ENCODE peak calls at places on chromosomes 11 and 22, in four cellular contexts. I is HepG2, X is K562, V is H1. Y is an unnamed sample.

GRCh38 chr22:44827666-44828065 is 75.3 kb downstream of the ARHGAP8 start:
- DNase-seq in I (no peak), X (no peak), V (no peak), Y (no peak)

GRCh38 chr11:122319011-122319410 is 203.0 kb upstream of the BLID start:
- DNase-seq in I (no peak), X (no peak), V (no peak), Y (no peak)

GRCh38 chr11:61026121-61027031 is 54.9 kb downstream of the CD6 start:
- DNase-seq in I (no peak), X (no peak), V (no peak), Y (no peak)

GRCh38 chr11:71490731-71491390 is 36.2 kb upstream of the KRTAP5-7 start:
- DNase-seq in I (no peak), X (no peak), V (no peak), Y (no peak)

GRCh38 chr11:18046116-18046777 is at the start of gene TPH1:
- DNase-seq in I (no peak), X (peak), V (peak), Y (no peak)

GRCh38 chr11:65894034-65894591 is 3.6 kb downstream of the CCDC85B start:
- DNase-seq in I (no peak), X (no peak), V (no peak), Y (no peak)

GRCh38 chr11:65576232-65576866 is 496 bp downstream of the EHBP1L1 start:
- DNase-seq in I (no peak), X (no peak), V (no peak), Y (no peak)

GRCh38 chr11:86183694-86184093 is 60.9 kb upstream of the EED start:
- DNase-seq in I (no peak), X (peak), V (no peak), Y (no peak)

GRCh38 chr11:1782026-1782696 is 18.4 kb upstream of the CTSD start:
- DNase-seq in I (no peak), X (no peak), V (no peak), Y (no peak)

GRCh38 chr11:70471254-70471653 is 72.9 kb downstream of the CTTN start:
- DNase-seq in I (no peak), X (peak), V (peak), Y (no peak)

GRCh38 chr11:79864882-79865281 is 424.1 kb upstream of the TENM4 start:
- DNase-seq in I (no peak), X (no peak), V (no peak), Y (no peak)

GRCh38 chr11:8593935-8594909 is at the start of gene STK33:
- DNase-seq in I (peak), X (peak), V (peak), Y (no peak)

GRCh38 chr22:19853879-19854777 is 546 bp downstream of the GNB1L start:
- DNase-seq in I (no peak), X (peak), V (no peak), Y (no peak)

GRCh38 chr22:43743131-43743530 is 69.0 kb downstream of the EFCAB6 start:
- DNase-seq in I (no peak), X (peak), V (peak), Y (no peak)

DNA sequence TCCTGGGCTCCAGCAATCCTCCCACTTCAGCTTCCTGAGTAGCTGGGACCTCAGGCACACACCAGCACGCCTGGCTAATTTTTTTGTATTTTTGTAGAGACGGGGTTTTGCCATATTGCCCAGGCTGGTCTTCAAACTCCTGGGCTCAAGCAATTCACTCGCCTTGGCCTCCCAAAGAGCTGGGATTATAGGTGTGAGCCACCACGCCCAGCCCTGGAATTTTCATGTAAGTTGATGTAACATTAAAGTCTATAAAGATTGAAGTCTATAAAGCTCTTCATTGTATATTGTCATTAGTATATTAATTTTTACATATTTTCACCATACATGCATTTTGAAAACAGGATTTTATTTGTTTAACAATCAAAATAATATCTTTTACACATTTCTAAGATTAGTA is 12.5 kb upstream of the DDX17 start:
- DNase-seq in I (no peak), X (no peak), V (no peak), Y (no peak)
- TF ChIP-seq CBX5 in I (no peak), X (no peak), V (no peak), Y (no peak)

GRCh38 chr11:3642071-3642951 is 519 bp upstream of the ART5 start:
- DNase-seq in I (peak), X (peak), V (peak), Y (no peak)
- TF ChIP-seq CBX5 in I (no peak), X (no peak), V (no peak), Y (no peak)

GRCh38 chr22:40436460-40437431 is 66.4 kb downstream of the SGSM3 start:
- DNase-seq in I (peak), X (peak), V (no peak), Y (peak)
- TF ChIP-seq CBX5 in I (no peak), X (no peak), V (no peak), Y (no peak)

GRCh38 chr11:106986261-106986660 is 32.0 kb downstream of the GUCY1A2 start:
- DNase-seq in I (no peak), X (no peak), V (no peak), Y (no peak)

GRCh38 chr11:106986673-106987072 is 31.6 kb downstream of the GUCY1A2 start:
- DNase-seq in I (no peak), X (no peak), V (no peak), Y (no peak)

GRCh38 chr11:106988151-106988806 is 30.0 kb downstream of the GUCY1A2 start:
- DNase-seq in I (no peak), X (no peak), V (no peak), Y (no peak)

GRCh38 chr11:106989056-106989455 is 29.2 kb downstream of the GUCY1A2 start:
- DNase-seq in I (no peak), X (no peak), V (no peak), Y (no peak)

DNA sequence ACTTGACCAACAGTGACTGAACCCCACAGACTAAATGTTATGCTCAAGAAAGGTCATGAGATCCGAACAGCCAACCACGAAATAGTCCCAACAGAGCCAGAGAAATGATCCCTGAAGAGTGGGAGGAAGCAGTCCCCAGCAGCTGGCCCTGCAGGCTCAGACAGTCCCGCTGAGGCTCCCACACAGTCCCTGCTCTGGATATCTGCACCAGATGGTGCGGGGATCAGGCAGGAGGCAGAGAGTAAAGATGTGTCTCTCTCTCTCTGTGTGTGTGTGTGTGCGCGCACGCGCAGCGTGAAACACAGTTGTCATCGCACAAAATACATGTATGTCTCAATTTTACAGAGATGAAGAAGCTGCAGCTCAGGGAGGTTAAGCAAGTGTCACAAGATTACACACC is 28.0 kb downstream of the GUCY1A2 start:
- DNase-seq in I (no peak), X (no peak), V (no peak), Y (no peak)
- TF ChIP-seq CBX5 in I (no peak), X (no peak), V (no peak), Y (no peak)

GRCh38 chr22:35590634-35591295 is 26.4 kb downstream of the MB start:
- DNase-seq in I (no peak), X (no peak), V (no peak), Y (no peak)

GRCh38 chr22:35587447-35587870 is 29.7 kb downstream of the MB start:
- DNase-seq in I (no peak), X (no peak), V (no peak), Y (no peak)

GRCh38 chr22:35587896-35588295 is 29.2 kb downstream of the MB start:
- DNase-seq in I (no peak), X (no peak), V (no peak), Y (no peak)

GRCh38 chr22:35589736-35590079 is 27.4 kb downstream of the MB start:
- DNase-seq in I (no peak), X (no peak), V (no peak), Y (no peak)

DNA sequence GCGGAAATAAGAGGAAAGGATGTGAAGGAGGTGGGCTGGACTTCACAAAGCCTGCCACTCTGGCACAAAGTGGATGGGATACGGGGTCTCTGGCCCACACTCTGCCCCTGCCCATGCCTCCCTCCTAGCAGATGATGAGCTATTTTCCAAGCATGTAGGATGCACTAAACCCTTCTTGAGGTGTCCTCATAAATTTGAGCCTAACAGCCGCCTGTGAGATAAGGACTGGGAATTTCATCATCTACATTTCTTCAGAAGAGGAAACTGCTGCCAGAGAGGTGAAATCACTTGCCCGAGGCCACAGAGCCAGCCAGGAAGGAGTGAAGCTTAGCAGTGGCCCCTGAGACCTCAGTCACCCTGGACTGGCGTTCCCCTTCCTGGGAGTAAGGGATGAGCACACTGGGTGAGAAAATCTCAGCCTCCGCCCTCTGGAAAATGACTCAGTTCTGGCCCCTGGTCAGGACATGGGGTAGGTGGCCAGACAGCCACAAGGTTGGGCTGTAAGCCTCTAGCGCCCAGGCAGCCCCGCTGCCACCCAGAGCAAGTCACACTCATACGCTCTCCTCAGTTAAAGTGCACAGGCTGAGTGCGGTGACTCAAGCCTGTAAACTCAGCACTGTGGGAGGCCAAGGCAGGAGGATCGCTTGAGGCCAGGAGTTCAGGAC is 27.9 kb downstream of the MB start:
- DNase-seq in I (no peak), X (no peak), V (peak), Y (no peak)
- TF ChIP-seq CBX5 in I (no peak), X (no peak), V (no peak), Y (no peak)

GRCh38 chr11:73652046-73652730 is 5.8 kb downstream of the PLEKHB1 start:
- DNase-seq in I (peak), X (no peak), V (no peak), Y (no peak)
- TF ChIP-seq CBX5 in I (no peak), X (no peak), V (no peak), Y (no peak)

DNA sequence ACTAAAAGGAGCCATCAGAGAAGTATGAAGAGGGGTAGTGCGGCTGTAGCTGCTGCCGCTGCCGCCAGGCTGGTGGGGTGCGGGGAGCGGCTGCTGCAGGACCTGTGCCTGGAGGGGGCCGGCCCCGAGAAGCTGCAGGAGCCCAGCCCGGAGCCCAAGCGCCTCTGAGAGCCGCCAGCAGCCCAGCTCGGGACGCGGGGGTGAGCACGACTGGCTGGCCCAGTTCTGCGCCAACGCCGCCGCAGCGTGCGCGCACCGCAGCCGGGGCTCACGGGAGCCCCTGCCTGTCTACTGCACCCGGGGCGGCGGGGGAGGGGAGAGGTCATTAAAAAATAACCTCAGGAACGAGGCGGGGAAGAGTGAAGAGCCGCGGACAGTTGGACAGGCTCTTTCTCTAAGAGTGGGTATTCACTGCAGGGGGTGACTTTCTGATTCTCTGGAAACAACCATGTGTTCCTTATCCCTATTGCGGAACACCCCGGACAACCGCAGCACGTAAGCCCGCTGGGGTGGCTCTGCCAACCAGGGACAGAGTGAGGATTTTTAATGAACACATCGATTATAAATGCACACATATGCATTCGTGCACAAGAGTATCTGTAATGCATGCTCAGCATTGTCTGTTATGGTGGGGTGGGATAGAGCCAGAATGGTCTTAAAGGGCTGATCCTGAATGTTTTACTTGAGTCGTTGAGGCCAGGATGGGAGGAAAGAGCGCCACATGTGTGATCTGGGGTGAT is 459 bp downstream of the GAS2 start:
- DNase-seq in I (peak), X (no peak), V (peak), Y (no peak)
- TF ChIP-seq CBX5 in I (no peak), X (no peak), V (no peak), Y (peak)

DNA sequence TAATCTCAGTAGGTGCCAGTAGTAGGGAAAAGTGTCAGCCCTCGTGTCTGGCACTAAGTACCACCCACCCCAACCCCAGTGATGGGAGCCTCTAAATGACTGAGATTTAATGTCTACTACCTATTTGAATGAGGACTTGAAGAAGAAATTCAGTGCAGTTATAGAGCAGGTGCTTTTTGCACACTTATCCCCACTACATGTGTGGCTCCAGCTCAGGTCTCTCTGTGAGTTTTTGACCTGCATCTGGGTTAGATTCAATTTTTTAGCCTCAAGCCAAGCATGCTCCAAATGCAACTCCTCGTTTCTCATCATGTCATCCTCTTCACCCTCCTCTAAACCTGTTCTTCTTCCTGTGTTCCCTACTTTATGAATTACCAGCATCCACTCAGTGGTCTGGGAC is 24.9 kb upstream of the NNMT start:
- DNase-seq in I (no peak), X (no peak), V (no peak), Y (no peak)
- TF ChIP-seq CBX5 in I (no peak), X (no peak), V (no peak), Y (no peak)

GRCh38 chr11:58577441-58578135 is 1.3 kb upstream of the ZFP91 start:
- DNase-seq in I (peak), X (peak), V (no peak), Y (peak)
- TF ChIP-seq CBX5 in I (no peak), X (no peak), V (no peak), Y (peak)